ENCODE peak calls at places on chromosomes 3 and 15, in six cellular contexts. K, G, Z, F, T and S are unnamed samples.

GRCh38 chr15:100715571-100716455 is 113.4 kb downstream of the ASB7 start:
- ATAC-seq in F (no peak), Z (peak; percentile 5), G (peak; percentile 19), T (no peak), K (peak; percentile 93), S (no peak)

GRCh38 chr3:16478516-16478915 is 35.0 kb downstream of the RFTN1 start:
- ATAC-seq in G (peak; percentile 18), K (no peak), Z (no peak), F (no peak), T (no peak), S (peak; percentile 59)

GRCh38 chr3:183434992-183435391 is 6.6 kb upstream of the MCF2L2 start:
- ATAC-seq in T (no peak), G (no peak), K (no peak), F (no peak), Z (no peak), S (no peak)

GRCh38 chr3:124652009-124652408 is 78.2 kb upstream of the UMPS start:
- ATAC-seq in T (no peak), Z (no peak), F (peak; percentile 59), G (no peak), K (no peak), S (no peak)

GRCh38 chr3:73485877-73486311 is 138.8 kb downstream of the PDZRN3 start:
- ATAC-seq in F (no peak), T (no peak), Z (no peak), G (no peak), K (no peak), S (no peak)

GRCh38 chr15:71699977-71700376 is 110.4 kb upstream of the NR2E3 start:
- ATAC-seq in Z (no peak), K (no peak), G (no peak), F (no peak), T (no peak), S (no peak)

GRCh38 chr3:33577173-33577572 is 137.0 kb upstream of the UBP1 start:
- ATAC-seq in Z (no peak), K (peak; percentile 57), T (no peak), G (no peak), F (no peak), S (no peak)

GRCh38 chr15:81168680-81169079 is 28.0 kb upstream of the IL16 start:
- ATAC-seq in K (no peak), F (no peak), G (no peak), T (no peak), Z (no peak), S (no peak)

GRCh38 chr3:189824629-189825312 is 193.6 kb downstream of the TP63 start:
- ATAC-seq in G (peak; percentile 92), T (no peak), F (no peak), Z (peak; percentile 85), K (no peak), S (no peak)

GRCh38 chr3:12229896-12230295 is 59.0 kb upstream of the PPARG start:
- ATAC-seq in K (no peak), Z (no peak), T (no peak), G (peak; percentile 61), F (no peak), S (no peak)

GRCh38 chr3:110799236-110799635 is 272.4 kb upstream of the NECTIN3 start:
- ATAC-seq in K (no peak), F (no peak), T (no peak), G (no peak), Z (no peak), S (no peak)

GRCh38 chr15:85003593-85004312 is 22.1 kb downstream of the PDE8A start:
- ATAC-seq in F (peak; percentile 70), K (no peak), T (no peak), Z (no peak), G (peak; percentile 71), S (no peak)

GRCh38 chr3:180875071-180875698 is 37.3 kb upstream of the FXR1 start:
- ATAC-seq in T (no peak), K (no peak), Z (no peak), G (no peak), F (no peak), S (no peak)

GRCh38 chr3:188476930-188477329 is 323.0 kb downstream of the LPP start:
- ATAC-seq in Z (no peak), K (no peak), G (no peak), F (no peak), T (no peak), S (no peak)

GRCh38 chr3:129514110-129514509 is 14.3 kb upstream of the RHO start:
- ATAC-seq in F (no peak), Z (no peak), K (no peak), T (no peak), G (no peak), S (no peak)

GRCh38 chr3:100492810-100493140 is 356 bp downstream of the TMEM45A start:
- ATAC-seq in Z (peak; percentile 5), G (peak; percentile 15), F (peak; percentile 5), K (peak; percentile 1), T (peak; percentile 7), S (peak; percentile 13)

GRCh38 chr3:115418583-115418982 is 204.7 kb upstream of the GAP43 start:
- ATAC-seq in F (no peak), Z (no peak), K (no peak), T (no peak), G (no peak), S (no peak)

GRCh38 chr15:92095691-92096090 is 242.2 kb downstream of the SLCO3A1 start:
- ATAC-seq in K (no peak), G (no peak), F (peak; percentile 83), T (no peak), Z (no peak), S (no peak)

GRCh38 chr15:92101706-92102434 is 248.4 kb downstream of the SLCO3A1 start:
- ATAC-seq in K (no peak), F (peak; percentile 47), G (no peak), Z (no peak), T (no peak), S (no peak)

GRCh38 chr15:92098869-92099268 is 245.4 kb downstream of the SLCO3A1 start:
- ATAC-seq in Z (no peak), G (peak; percentile 46), T (no peak), K (peak; percentile 75), F (no peak), S (no peak)

GRCh38 chr15:92100751-92101150 is 247.2 kb downstream of the SLCO3A1 start:
- ATAC-seq in K (no peak), Z (no peak), T (no peak), G (no peak), F (no peak), S (no peak)

DNA sequence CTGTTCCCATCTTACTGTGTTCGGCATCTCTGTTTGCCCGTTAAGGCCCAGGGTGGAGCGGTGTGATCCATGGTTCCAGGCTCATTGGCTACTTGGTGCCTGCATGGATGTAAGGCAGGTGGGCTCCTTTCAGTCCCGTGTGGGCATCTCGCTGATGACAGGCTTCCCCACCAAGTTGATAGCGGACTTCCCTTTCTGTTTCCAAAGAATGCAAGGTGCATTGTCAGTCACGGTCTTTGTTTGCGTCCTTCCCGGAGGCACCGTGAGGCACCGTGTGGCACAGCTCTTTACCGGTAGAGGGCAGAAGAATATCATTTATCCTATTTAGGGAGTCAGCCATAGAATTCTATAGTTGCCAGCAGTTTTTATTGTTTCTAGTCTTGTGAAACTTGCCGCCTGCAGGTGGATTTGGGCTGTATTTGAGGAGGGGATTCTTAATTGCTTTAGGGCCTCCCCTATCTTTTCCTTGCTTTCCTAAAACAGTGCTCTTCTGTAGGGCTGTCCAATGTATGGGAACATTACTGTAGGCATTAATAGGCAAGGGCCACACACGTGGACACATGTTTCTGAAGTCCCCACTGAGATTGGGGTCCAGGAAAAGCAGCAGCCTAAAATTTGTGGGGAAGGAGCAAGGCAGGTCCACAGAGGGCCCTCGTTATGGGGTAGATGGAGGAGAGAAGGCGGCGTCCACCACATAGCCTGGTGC is 244.1 kb downstream of the SLCO3A1 start:
- ATAC-seq in Z (peak; percentile 98), F (peak; percentile 89), K (peak; percentile 96), G (peak; percentile 72), T (peak; percentile 97), S (peak; percentile 65)
- TF ChIP-seq EP300 in Z (no peak), F (no peak), K (no peak), G (no peak), T (no peak), S (no peak)

DNA sequence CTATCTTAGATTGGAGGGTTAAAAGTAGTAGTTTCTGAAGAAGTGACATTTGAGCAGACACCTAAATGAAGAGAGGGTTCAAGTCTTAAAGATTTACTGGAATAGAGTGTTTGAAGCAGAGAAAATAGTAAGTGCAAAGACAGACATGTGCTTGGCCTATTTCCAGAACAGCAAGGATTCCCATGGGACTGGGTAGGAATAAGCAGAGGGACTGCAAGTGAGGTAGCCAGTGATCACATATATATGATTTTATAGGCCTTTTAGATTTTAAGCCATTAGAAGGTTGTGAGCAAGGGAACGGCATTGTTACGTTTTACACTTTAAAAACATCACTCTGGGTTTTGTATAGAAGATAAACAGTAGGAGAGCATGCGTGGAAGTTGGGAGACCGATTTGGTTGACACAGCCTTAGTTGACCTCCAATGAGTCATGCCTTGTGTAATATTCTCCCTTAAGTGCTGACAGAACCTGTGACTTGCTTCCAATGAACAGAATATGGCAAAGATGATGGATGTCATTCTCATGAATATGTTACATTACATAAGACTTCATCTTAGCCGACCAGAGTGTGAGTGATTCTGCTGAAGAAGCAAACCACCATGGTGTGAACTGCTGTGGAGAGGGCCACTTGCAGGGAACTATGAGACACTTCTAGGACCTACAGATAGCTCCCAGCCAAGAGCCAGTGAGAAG is 37.1 kb upstream of the SLC4A7 start:
- ATAC-seq in K (peak; percentile 96), Z (peak; percentile 89), F (no peak), T (no peak), G (peak; percentile 89), S (peak; percentile 94)
- TF ChIP-seq EP300 in K (no peak), Z (peak; percentile 60), F (no peak), T (no peak), G (peak; percentile 94), S (no peak)

DNA sequence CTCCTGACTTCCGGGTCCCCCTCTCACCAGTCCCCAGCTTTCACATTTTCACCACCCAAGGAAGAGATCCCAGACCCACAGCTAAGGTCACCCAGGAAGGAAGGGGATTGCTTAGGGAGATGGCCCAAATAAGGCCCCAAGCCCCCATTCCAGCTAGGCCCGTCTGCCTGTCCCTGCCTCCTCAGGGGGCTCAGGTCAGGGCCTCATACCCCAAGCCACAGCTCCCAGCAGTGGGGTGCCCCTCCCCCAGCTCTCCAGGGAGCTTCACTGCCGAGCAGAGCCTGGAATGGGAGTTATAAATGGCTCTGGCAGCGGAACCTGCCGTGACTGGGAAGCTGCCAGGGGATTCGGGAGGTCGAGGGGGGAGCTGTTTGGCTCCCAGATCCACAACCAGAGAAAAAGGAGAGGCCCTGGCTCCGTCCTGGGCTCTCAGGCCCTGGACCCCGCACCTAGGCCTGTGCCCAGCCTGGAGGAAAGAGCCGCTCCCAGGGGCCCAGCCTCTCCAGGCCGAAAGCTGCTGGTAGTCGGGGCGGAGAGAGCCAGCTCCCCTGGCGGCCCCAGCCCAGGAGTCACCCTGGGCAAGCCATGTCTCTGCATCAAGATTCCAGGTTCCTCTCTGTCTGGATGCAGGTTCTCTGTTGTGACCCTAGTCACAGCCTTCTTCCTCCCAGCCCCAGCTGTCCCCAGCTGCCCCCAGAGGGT is 550 bp downstream of the CCDC9B start:
- ATAC-seq in G (peak; percentile 41), F (no peak), T (peak; percentile 8), Z (peak; percentile 56), K (peak; percentile 48), S (peak; percentile 71)
- TF ChIP-seq EP300 in G (peak; percentile 29), F (no peak), T (no peak), Z (no peak), K (no peak), S (no peak)

DNA sequence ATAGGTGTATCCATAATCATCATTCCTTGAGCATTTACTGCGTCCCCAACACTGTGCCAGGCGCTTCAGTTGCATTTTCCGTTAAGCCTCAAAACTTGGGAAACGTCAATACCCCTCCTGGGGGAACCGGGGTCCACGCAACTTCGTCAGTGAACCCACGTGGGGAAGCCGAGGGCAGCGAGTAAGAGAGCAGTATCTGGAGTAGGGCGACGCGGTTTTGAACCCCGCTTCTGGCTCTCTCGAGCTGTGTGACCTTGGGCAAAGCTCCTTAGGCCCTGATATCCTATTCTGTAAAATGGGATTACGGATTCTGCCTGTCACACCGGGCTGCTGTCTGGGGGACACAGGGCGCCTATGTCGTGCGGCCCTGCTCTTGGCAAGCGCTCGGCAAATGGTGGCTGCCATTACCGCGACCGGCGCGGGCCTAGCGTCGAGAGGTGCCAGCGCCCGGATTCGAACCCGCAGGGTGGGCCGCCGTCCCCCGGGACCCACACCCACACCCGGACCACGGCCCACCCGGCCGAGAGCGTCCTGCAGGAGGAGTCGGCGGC is 590 bp downstream of the POLG start:
- ATAC-seq in F (no peak), K (no peak), T (no peak), G (no peak), Z (no peak), S (no peak)
- TF ChIP-seq EP300 in F (no peak), K (no peak), T (no peak), G (no peak), Z (no peak), S (no peak)